ENCODE peak calls at places on chromosomes 2 and 18, in four cellular contexts. P is HFFc6, B is astrocyte, O is testis. Z is an unnamed sample.

GRCh38 chr2:235570256-235570655 is 76.4 kb downstream of the AGAP1 start:
- DNase-seq in P (peak), B (peak), O (no peak), Z (peak)

GRCh38 chr2:99802730-99803129 is 312.9 kb upstream of the REV1 start:
- DNase-seq in P (no peak), B (no peak), O (no peak), Z (no peak)

GRCh38 chr2:202114798-202115197 is 41.7 kb downstream of the KIAA2012 start:
- DNase-seq in P (no peak), B (no peak), O (no peak), Z (peak)

GRCh38 chr2:161556440-161556839 is 67.8 kb upstream of the SLC4A10 start:
- DNase-seq in P (no peak), B (no peak), O (no peak), Z (no peak)

GRCh38 chr2:160756481-160756880 is 262.9 kb upstream of the RBMS1 start:
- DNase-seq in P (no peak), B (no peak), O (no peak), Z (no peak)

GRCh38 chr2:43426305-43427031 is 169.4 kb downstream of the THADA start:
- DNase-seq in P (peak), B (peak), O (peak), Z (peak)

GRCh38 chr2:138373993-138374408 is 127.6 kb upstream of the SPOPL start:
- DNase-seq in P (peak), B (peak), O (peak), Z (peak)

GRCh38 chr2:201886504-201886903 is 80.2 kb downstream of the CDK15 start:
- DNase-seq in P (peak), B (peak), O (no peak), Z (peak)

GRCh38 chr2:95343429-95344207 is 46.5 kb downstream of the KCNIP3 start:
- DNase-seq in P (no peak), B (no peak), O (no peak), Z (no peak)

GRCh38 chr2:127256381-127256780 is 36.3 kb upstream of the CYP27C1 start:
- DNase-seq in P (no peak), B (no peak), O (no peak), Z (no peak)

GRCh38 chr2:196233808-196234501 is 62.6 kb upstream of the STK17B start:
- DNase-seq in P (no peak), B (no peak), O (no peak), Z (no peak)

GRCh38 chr2:147045113-147045512 is 799.7 kb upstream of the ACVR2A start:
- DNase-seq in P (no peak), B (peak), O (peak), Z (peak)

GRCh38 chr2:176675557-176676256 is 406.5 kb downstream of the MTX2 start:
- DNase-seq in P (no peak), B (no peak), O (no peak), Z (no peak)

GRCh38 chr2:163554864-163555263 is 180.9 kb downstream of the FIGN start:
- DNase-seq in P (no peak), B (peak), O (no peak), Z (no peak)

GRCh38 chr2:46695283-46695682 is 215.9 kb downstream of the TMEM247 start:
- DNase-seq in P (no peak), B (no peak), O (no peak), Z (peak)

GRCh38 chr2:218733615-218734021 is 23.0 kb downstream of the TTLL4 start:
- DNase-seq in P (no peak), B (peak), O (no peak), Z (peak)

GRCh38 chr18:27656167-27656778 is 471.2 kb upstream of the CHST9 start:
- DNase-seq in P (no peak), B (peak), O (no peak), Z (no peak)

GRCh38 chr2:61793389-61793836 is 60.4 kb downstream of the FAM161A start:
- DNase-seq in P (peak), B (peak), O (peak), Z (peak)

GRCh38 chr2:5766051-5766450 is 73.9 kb downstream of the SOX11 start:
- DNase-seq in P (no peak), B (peak), O (no peak), Z (peak)

GRCh38 chr2:20618468-20618885 is 32.4 kb downstream of the HS1BP3 start:
- DNase-seq in P (no peak), B (no peak), O (no peak), Z (peak)

GRCh38 chr2:178074123-178075005 is 1.8 kb upstream of the PDE11A start:
- DNase-seq in P (peak), B (peak), O (no peak), Z (peak)

GRCh38 chr2:188607501-188607900 is 315.8 kb downstream of the GULP1 start:
- DNase-seq in P (no peak), B (peak), O (no peak), Z (peak)

GRCh38 chr2:74004212-74005182 is 19.8 kb downstream of the TET3 start:
- DNase-seq in P (no peak), B (no peak), O (no peak), Z (no peak)

GRCh38 chr2:66217039-66217438 is 217.9 kb upstream of the MEIS1 start:
- DNase-seq in P (no peak), B (no peak), O (no peak), Z (no peak)

GRCh38 chr2:118645891-118646290 is 201.6 kb downstream of the EN1 start:
- DNase-seq in P (no peak), B (no peak), O (no peak), Z (no peak)

GRCh38 chr18:61572871-61573270 is 239.6 kb downstream of the CDH20 start:
- DNase-seq in P (no peak), B (peak), O (no peak), Z (peak)

GRCh38 chr2:143852748-143853147 is 667.2 kb downstream of the ZEB2 start:
- DNase-seq in P (no peak), B (no peak), O (no peak), Z (no peak)

DNA sequence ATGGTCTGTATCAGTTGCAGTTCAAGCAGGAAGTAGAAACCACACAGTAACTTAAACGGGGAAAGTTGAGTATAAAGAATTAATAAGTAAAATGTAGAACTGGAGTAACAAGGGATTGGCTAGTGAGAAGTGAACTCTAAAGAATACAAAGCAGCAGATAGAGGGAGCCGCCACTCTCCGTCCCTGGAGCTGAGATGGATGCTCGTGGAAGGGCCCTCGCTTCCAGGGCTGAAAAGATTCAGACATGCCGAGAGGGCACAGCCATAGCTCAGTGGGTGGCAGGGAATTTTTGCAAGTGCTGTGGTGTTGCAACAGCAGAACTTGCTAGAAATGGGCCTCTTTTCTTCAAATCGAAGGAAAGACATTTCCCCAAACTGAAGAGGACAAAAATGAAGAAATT is 155.8 kb downstream of the COL6A3 start:
- DNase-seq in P (peak), B (no peak), O (no peak), Z (peak)
- TF ChIP-seq CTCF in P (peak), B (no peak), O (no peak), Z (peak)

GRCh38 chr2:238594796-238595749 is 168.3 kb downstream of the ASB1 start:
- DNase-seq in P (no peak), B (no peak), O (no peak), Z (no peak)
- TF ChIP-seq CTCF in P (no peak), B (no peak), O (no peak), Z (no peak)

GRCh38 chr2:207765960-207766582 is 3.6 kb downstream of the FZD5 start:
- DNase-seq in P (no peak), B (no peak), O (no peak), Z (no peak)

GRCh38 chr2:207766697-207767460 is 2.8 kb downstream of the FZD5 start:
- DNase-seq in P (no peak), B (no peak), O (peak), Z (no peak)

GRCh38 chr2:207768168-207768890 is 1.4 kb downstream of the FZD5 start:
- DNase-seq in P (no peak), B (peak), O (peak), Z (no peak)

GRCh38 chr2:207768891-207769596 is 662 bp downstream of the FZD5 start:
- DNase-seq in P (no peak), B (no peak), O (peak), Z (no peak)

DNA sequence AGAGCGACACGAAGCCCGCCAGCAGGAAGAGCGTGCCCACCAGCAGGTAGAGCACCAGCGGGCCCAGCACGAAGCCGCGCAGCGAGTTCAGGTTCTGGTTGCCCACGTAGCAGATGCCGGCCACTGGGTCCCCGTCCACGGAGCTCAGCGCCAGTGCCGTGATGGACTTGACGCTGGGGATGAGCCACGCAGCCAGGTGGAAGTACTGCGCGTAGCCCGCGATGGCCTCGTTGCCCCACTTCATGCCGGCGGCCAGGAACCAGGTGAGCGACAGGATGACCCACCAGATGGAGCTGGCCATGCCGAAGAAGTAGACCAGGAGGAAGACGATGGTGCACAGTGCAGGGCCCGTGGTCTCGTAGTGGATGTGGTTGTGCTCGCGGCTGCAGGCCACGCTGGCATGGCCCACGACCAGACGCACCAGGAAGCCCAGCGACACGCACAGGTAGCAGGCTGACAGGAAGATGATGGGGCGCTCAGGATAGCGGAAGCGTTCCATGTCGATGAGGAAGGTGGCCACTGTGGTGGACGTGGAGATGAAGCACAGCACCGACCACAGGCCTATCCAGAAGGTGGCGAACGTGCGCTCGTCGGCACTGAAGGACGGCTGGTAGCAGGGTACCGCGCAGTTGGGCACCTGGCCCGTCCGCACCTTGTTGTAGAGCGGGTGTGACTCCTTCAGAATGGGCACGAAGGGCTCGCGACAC is 2.1 kb downstream of the FZD5 start:
- DNase-seq in P (no peak), B (no peak), O (peak), Z (no peak)
- TF ChIP-seq CTCF in P (peak), B (peak), O (no peak), Z (peak)

DNA sequence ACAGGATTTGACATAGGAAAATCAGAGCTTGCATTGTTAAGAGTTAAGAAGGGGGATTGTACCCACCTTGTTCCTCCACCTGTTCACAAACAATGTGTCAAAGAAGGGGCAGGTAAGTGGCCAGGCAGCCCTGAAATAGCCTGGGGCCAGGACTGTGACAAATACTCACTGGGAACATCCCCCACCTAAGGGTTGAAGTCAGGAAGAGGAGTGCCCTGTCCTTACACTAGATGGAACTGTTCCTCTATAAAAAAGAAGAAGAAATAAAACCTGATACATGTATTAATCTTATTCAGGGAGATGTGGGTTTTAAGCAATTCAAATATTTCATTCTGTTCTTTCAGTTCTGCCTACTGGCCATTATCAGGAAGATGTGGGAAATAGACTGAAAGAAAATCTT is 41.9 kb downstream of the TACR1 start:
- DNase-seq in P (no peak), B (no peak), O (no peak), Z (peak)
- TF ChIP-seq CTCF in P (peak), B (peak), O (no peak), Z (peak)

Z was measured in AG10803.